ENCODE peak calls at places on chromosomes 16 and 17, in eight cellular contexts. I, L, R, T, Q, M, P and U are unnamed samples.

GRCh38 chr17:40004072-40004471 is 11.2 kb upstream of the CSF3 start:
- DNase-seq in P (no peak), I (no peak), Q (no peak), R (no peak), T (no peak), L (no peak), M (no peak), U (no peak)

GRCh38 chr17:2705263-2705662 is 6.3 kb downstream of the CLUH start:
- DNase-seq in T (no peak), I (no peak), Q (no peak), P (no peak), M (no peak), R (no peak), L (peak), U (no peak)

GRCh38 chr16:85473909-85474640 is 139.0 kb upstream of the GSE1 start:
- DNase-seq in I (no peak), Q (no peak), T (no peak), R (peak), P (peak), M (no peak), L (peak), U (peak)

GRCh38 chr16:65754799-65755691 is 611.4 kb upstream of the CDH5 start:
- DNase-seq in T (peak), L (no peak), R (no peak), Q (no peak), M (no peak), P (no peak), I (no peak), U (no peak)

GRCh38 chr17:33461051-33461450 is 168.0 kb upstream of the ASIC2 start:
- DNase-seq in M (no peak), Q (no peak), R (no peak), P (no peak), T (no peak), L (no peak), I (no peak), U (no peak)

GRCh38 chr17:56908061-56908542 is 5.7 kb downstream of the TRIM25 start:
- DNase-seq in Q (peak), P (no peak), T (peak), M (no peak), L (no peak), I (no peak), R (no peak), U (no peak)

GRCh38 chr16:12551530-12551929 is 252.2 kb downstream of the CPPED1 start:
- DNase-seq in M (no peak), Q (no peak), L (no peak), R (no peak), I (no peak), P (no peak), T (no peak), U (no peak)

GRCh38 chr17:48374650-48375230 is 55.3 kb downstream of the SKAP1 start:
- DNase-seq in R (peak), T (peak), I (peak), L (peak), P (no peak), Q (peak), M (no peak), U (peak)